ENCODE peak calls at places on chromosomes 1 and 21, in six cellular contexts. W is AG04449, G is hepatocyte, L is cardiac fibroblast, S is HFF-Myc, M is IMR-90. K is an unnamed sample.

GRCh38 chr1:19450811-19451564 is 34.4 kb downstream of the CAPZB start:
- DNase-seq in W (peak), M (peak), S (peak), L (peak), G (peak), K (peak)

GRCh38 chr21:25396135-25396711 is 211.1 kb downstream of the MRPL39 start:
- DNase-seq in S (no peak), W (no peak), G (no peak), L (no peak), M (no peak), K (no peak)

GRCh38 chr1:6259491-6260362 is 1.2 kb downstream of the GPR153 start:
- DNase-seq in L (peak), W (no peak), M (peak), G (peak), S (no peak), K (peak)

GRCh38 chr1:237788069-237788468 is 102.7 kb downstream of the ZP4 start:
- DNase-seq in L (no peak), S (no peak), G (no peak), M (no peak), W (no peak), K (no peak)

GRCh38 chr1:172135076-172135672 is 285.3 kb upstream of the C1orf105 start:
- DNase-seq in G (no peak), W (no peak), L (peak), M (no peak), S (no peak), K (no peak)

GRCh38 chr1:214791961-214792360 is 189.0 kb downstream of the CENPF start:
- DNase-seq in M (peak), S (no peak), G (peak), W (peak), L (no peak), K (peak)

GRCh38 chr1:171877711-171878110 is 36.4 kb downstream of the DNM3 start:
- DNase-seq in G (no peak), M (no peak), L (peak), S (no peak), W (no peak), K (peak)

GRCh38 chr21:45278156-45278911 is 9.4 kb downstream of the POFUT2 start:
- DNase-seq in S (no peak), G (no peak), W (no peak), L (no peak), M (no peak), K (no peak)

GRCh38 chr21:42646836-42647235 is 6.6 kb upstream of the PDE9A start:
- DNase-seq in W (no peak), G (no peak), L (no peak), S (no peak), M (no peak), K (no peak)

GRCh38 chr21:15164678-15165303 is 100.0 kb upstream of the NRIP1 start:
- DNase-seq in S (no peak), G (peak), L (peak), W (no peak), M (no peak), K (no peak)

GRCh38 chr1:13617108-13617507 is 33.5 kb downstream of the PDPN start:
- DNase-seq in G (peak), M (no peak), W (no peak), L (peak), S (no peak), K (peak)

GRCh38 chr1:22673486-22674409 is 20.7 kb downstream of the C1QB start:
- DNase-seq in G (peak), S (peak), M (peak), L (peak), W (peak), K (peak)

GRCh38 chr1:54273092-54273836 is 73.3 kb downstream of the MRPL37 start:
- DNase-seq in G (peak), W (no peak), M (peak), L (peak), S (peak), K (peak)

GRCh38 chr1:107056426-107057196 is at the start of gene PRMT6:
- DNase-seq in W (no peak), L (peak), M (peak), S (peak), G (peak), K (peak)

GRCh38 chr1:7539772-7540175 is 231.3 kb upstream of the VAMP3 start:
- DNase-seq in M (peak), W (no peak), S (no peak), G (peak), L (peak), K (no peak)

GRCh38 chr21:42857216-42857615 is 22.1 kb downstream of the WDR4 start:
- DNase-seq in L (no peak), W (no peak), M (no peak), G (no peak), S (no peak), K (no peak)

GRCh38 chr1:183544598-183545297 is 45.5 kb downstream of the NCF2 start:
- DNase-seq in G (peak), W (no peak), S (peak), L (no peak), M (no peak), K (no peak)

GRCh38 chr1:42734201-42735035 is 5.6 kb downstream of the CLDN19 start:
- DNase-seq in S (no peak), W (no peak), G (peak), L (no peak), M (no peak), K (no peak)

GRCh38 chr1:12056331-12056841 is 6.7 kb upstream of the TNFRSF8 start:
- DNase-seq in M (peak), W (no peak), S (no peak), G (no peak), L (peak), K (no peak)

GRCh38 chr1:181936269-181936668 is 125.2 kb downstream of the ZNF648 start:
- DNase-seq in W (no peak), M (no peak), G (no peak), S (no peak), L (no peak), K (no peak)

GRCh38 chr1:89739013-89739843 is 81.6 kb upstream of the LRRC8D start:
- DNase-seq in L (peak), W (no peak), G (no peak), S (no peak), M (peak), K (peak)

GRCh38 chr1:156433602-156434001 is 64.6 kb downstream of the RHBG start:
- DNase-seq in S (no peak), W (no peak), M (no peak), G (no peak), L (no peak), K (no peak)

GRCh38 chr1:228180271-228180987 is 14.8 kb downstream of the IBA57 start:
- DNase-seq in G (no peak), L (no peak), M (no peak), W (no peak), S (no peak), K (no peak)

GRCh38 chr1:108725906-108726305 is 13.2 kb downstream of the FNDC7 start:
- DNase-seq in L (no peak), W (no peak), S (no peak), G (peak), M (no peak), K (no peak)

GRCh38 chr1:225374996-225375395 is 52.8 kb downstream of the LBR start:
- DNase-seq in M (no peak), G (no peak), L (no peak), S (no peak), W (no peak), K (no peak)

GRCh38 chr21:30444204-30444603 is 4.1 kb downstream of the KRTAP15-1 start:
- DNase-seq in L (no peak), W (no peak), G (no peak), M (no peak), S (no peak), K (no peak)

GRCh38 chr1:27180037-27180436 is 25.1 kb upstream of the SLC9A1 start:
- DNase-seq in S (no peak), L (no peak), W (no peak), M (no peak), G (no peak), K (no peak)

GRCh38 chr1:62530516-62531154 is 66.7 kb upstream of the ANGPTL3 start:
- DNase-seq in S (peak), M (peak), G (peak), L (peak), W (peak), K (peak)

DNA sequence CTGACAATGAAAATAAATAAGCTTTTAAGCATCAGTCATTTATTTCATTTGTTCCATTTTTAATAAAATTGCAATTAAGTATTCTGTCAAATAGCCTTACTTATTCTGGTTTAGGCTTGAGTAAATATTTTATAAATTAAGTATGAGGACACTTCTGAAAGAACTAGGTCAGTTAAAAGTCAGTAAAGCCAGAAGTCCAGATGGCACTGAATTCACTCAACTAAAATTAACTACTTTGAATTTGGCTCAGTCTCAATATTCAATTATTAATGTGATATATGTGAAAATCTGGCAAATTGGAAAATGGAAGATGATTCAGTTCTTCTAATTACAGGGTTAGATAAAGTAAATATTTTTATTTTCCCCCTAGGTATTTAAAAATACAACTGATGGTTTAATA is 174.2 kb downstream of the BRINP3 start:
- DNase-seq in M (no peak), G (no peak), L (no peak), S (no peak), W (no peak), K (no peak)
- TF ChIP-seq CTCF in M (no peak), G (no peak), L (no peak), S (no peak), W (no peak), K (no peak)

GRCh38 chr1:34794790-34795180 is 2.0 kb downstream of the GJA4 start:
- DNase-seq in S (no peak), M (no peak), G (no peak), W (no peak), L (no peak), K (no peak)

GRCh38 chr1:34800214-34800613 is 7.4 kb downstream of the GJA4 start:
- DNase-seq in S (no peak), G (no peak), W (no peak), M (peak), L (peak), K (no peak)

GRCh38 chr1:34794001-34794789 is 1.4 kb downstream of the GJA4 start:
- DNase-seq in W (no peak), S (no peak), L (no peak), M (no peak), G (no peak), K (no peak)

GRCh38 chr1:34795916-34796315 is 3.1 kb downstream of the GJA4 start:
- DNase-seq in L (no peak), S (no peak), G (no peak), M (no peak), W (no peak), K (no peak)

DNA sequence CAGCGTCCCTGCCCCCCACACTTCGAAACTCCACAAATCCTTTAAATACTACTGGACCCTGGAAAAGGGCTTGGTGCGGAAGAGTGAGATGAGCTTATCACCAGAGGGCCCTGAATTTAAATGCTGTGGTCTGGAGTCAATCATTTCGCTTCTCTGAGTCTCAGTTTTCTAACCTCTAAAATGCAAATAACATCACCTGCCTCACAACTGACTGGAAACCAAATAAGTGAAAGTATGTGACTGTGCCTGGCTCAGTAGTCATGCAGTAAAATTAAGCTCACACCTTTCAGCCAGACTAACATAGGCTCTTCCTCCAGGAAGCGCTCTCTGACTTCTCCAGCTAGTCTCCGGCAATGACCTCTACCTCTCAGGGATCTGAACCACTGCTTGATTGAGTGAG is 4.2 kb downstream of the GJA4 start:
- DNase-seq in L (no peak), G (no peak), S (no peak), M (no peak), W (no peak), K (no peak)
- H3K4me3 ChIP-seq in L (no peak), G (no peak), S (no peak), M (no peak), W (no peak), K (no peak)

DNA sequence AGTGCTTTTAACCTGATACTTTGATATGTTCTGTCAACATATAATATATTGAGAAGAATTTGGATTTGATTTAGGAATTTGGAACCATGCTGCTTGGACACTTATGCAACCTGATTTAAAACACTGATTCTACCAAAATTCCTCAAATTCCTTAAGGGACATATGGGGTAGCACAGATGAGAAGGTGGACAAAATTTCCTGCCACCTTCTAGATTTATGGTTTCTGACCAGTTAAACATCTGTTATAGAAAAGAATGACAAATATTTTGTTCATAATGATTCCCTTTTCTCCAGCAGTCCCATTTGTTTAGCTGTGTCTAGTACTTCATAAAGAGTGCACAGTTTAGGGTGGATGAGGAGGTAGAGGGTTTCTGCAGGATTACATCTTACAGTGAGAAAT is 12.9 kb upstream of the BMP8A start:
- DNase-seq in G (no peak), S (no peak), M (no peak), W (no peak), L (no peak), K (peak)
- TF ChIP-seq CTCF in G (no peak), S (no peak), M (no peak), W (no peak), L (no peak), K (no peak)

GRCh38 chr1:44542415-44543063 is 131.7 kb downstream of the TMEM53 start:
- DNase-seq in L (no peak), M (no peak), S (no peak), G (no peak), W (no peak), K (no peak)
- H3K4me3 ChIP-seq in L (no peak), M (no peak), S (no peak), G (no peak), W (no peak), K (no peak)

GRCh38 chr1:86537928-86538695 is 8.8 kb upstream of the CLCA4 start:
- DNase-seq in S (no peak), M (peak), L (no peak), W (no peak), G (no peak), K (no peak)

GRCh38 chr1:86542626-86543025 is 4.3 kb upstream of the CLCA4 start:
- DNase-seq in S (no peak), W (no peak), M (no peak), G (no peak), L (peak), K (no peak)

GRCh38 chr1:86541859-86542258 is 5.0 kb upstream of the CLCA4 start:
- DNase-seq in S (no peak), L (peak), M (no peak), W (no peak), G (no peak), K (no peak)

DNA sequence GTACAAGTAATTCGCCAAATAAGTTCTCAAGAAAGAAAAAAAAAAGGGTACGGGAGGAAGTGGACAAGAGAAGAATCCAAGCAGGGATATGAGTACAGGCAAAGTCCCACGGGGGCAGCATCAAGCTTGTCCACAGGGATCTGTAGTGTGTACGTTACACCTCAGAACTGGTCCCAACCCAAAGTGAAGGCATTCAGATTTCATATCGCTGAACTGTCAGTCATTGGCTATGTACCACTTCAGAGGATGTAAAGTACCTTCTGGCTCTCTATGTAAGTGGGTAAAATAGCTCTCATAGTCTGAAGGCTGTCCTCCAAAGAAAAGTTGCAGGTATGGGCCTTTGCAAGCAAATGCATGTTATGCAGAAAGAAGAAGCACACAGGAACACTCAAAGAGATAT is 8.1 kb upstream of the CLCA4 start:
- DNase-seq in M (no peak), L (no peak), G (no peak), S (no peak), W (no peak), K (no peak)
- TF ChIP-seq CTCF in M (no peak), L (no peak), G (no peak), S (no peak), W (no peak), K (no peak)

GRCh38 chr1:204415351-204415750 is 3.7 kb upstream of the PPP1R15B start:
- DNase-seq in S (no peak), W (no peak), M (no peak), G (no peak), L (no peak), K (no peak)

GRCh38 chr1:204416589-204417230 is 5.1 kb upstream of the PPP1R15B start:
- DNase-seq in W (no peak), G (no peak), L (no peak), M (no peak), S (no peak), K (no peak)

GRCh38 chr1:204419064-204419403 is 7.4 kb upstream of the PPP1R15B start:
- DNase-seq in W (no peak), S (no peak), L (no peak), G (no peak), M (peak), K (peak)

GRCh38 chr1:204418174-204419063 is 6.8 kb upstream of the PPP1R15B start:
- DNase-seq in G (no peak), S (no peak), W (no peak), M (peak), L (peak), K (peak)

GRCh38 chr1:204417231-204417997 is 5.8 kb upstream of the PPP1R15B start:
- DNase-seq in S (no peak), L (peak), G (peak), M (peak), W (peak), K (peak)
- H3K4me3 ChIP-seq in S (peak), L (peak), G (no peak), M (no peak), W (peak), K (peak)